ENCODE peak calls at places on chromosomes 13 and 19, in six cellular contexts. F is uterus, D is HCT116, N is right lobe of liver, U is stomach, M is body of pancreas. B is an unnamed sample.

GRCh38 chr13:110307697-110308376 is 753 bp downstream of the COL4A2 start:
- DNase-seq in M (no peak), U (no peak), D (no peak), F (no peak), N (no peak), B (no peak)

GRCh38 chr19:35254341-35255297 is 5.8 kb downstream of the LSR start:
- DNase-seq in N (no peak), F (no peak), D (no peak), U (no peak), M (no peak), B (no peak)

GRCh38 chr19:29807178-29807577 is 4.6 kb upstream of the CCNE1 start:
- DNase-seq in M (no peak), D (no peak), U (no peak), N (no peak), F (no peak), B (no peak)

GRCh38 chr13:25971499-25972145 is 80.2 kb downstream of the SHISA2 start:
- DNase-seq in N (no peak), F (no peak), M (no peak), U (no peak), D (no peak), B (no peak)

GRCh38 chr19:34066007-34066656 is 106.2 kb upstream of the LSM14A start:
- DNase-seq in N (no peak), M (no peak), D (no peak), F (no peak), U (no peak), B (no peak)

GRCh38 chr13:20566424-20566916 is 487 bp upstream of the IFT88 start:
- DNase-seq in D (peak; percentile 48), F (no peak), N (no peak), M (peak; percentile 48), U (no peak), B (peak; percentile 87)

GRCh38 chr13:23790591-23791170 is 98.5 kb downstream of the MIPEP start:
- DNase-seq in M (no peak), F (no peak), D (no peak), N (no peak), U (no peak), B (no peak)

GRCh38 chr19:51439021-51439465 is 19.2 kb downstream of the SIGLEC8 start:
- DNase-seq in M (no peak), U (no peak), F (no peak), D (no peak), N (no peak), B (peak; percentile 33)

GRCh38 chr13:106318941-106319411 is 216.5 kb downstream of the EFNB2 start:
- DNase-seq in F (peak; percentile 36), U (no peak), N (no peak), D (peak; percentile 62), M (no peak), B (no peak)

GRCh38 chr13:113364933-113365371 is 1.0 kb upstream of the GRTP1 start:
- DNase-seq in N (no peak), F (peak; percentile 58), M (no peak), U (no peak), D (no peak), B (no peak)

GRCh38 chr19:34428549-34429285 is 536 bp downstream of the UBA2 start:
- DNase-seq in F (peak; percentile 17), U (peak; percentile 31), M (no peak), N (peak; percentile 57), D (no peak), B (peak; percentile 70)

GRCh38 chr13:51298812-51299211 is 40.7 kb upstream of the SERPINE3 start:
- DNase-seq in N (no peak), U (no peak), M (no peak), D (no peak), F (no peak), B (no peak)

GRCh38 chr13:110329798-110330461 is 22.8 kb downstream of the COL4A2 start:
- DNase-seq in U (no peak), F (no peak), N (no peak), M (no peak), D (no peak), B (no peak)

GRCh38 chr13:48783181-48783630 is 129.5 kb downstream of the CYSLTR2 start:
- DNase-seq in N (peak; percentile 84), D (no peak), F (no peak), U (peak; percentile 70), M (peak; percentile 54), B (peak; percentile 20)

GRCh38 chr19:51158474-51159129 is 16.5 kb downstream of the SIGLEC7 start:
- DNase-seq in F (no peak), U (peak; percentile 55), M (peak; percentile 34), D (peak; percentile 36), N (no peak), B (no peak)

GRCh38 chr13:102191951-102192461 is 209.8 kb downstream of the FGF14 start:
- DNase-seq in U (no peak), F (no peak), D (no peak), M (no peak), N (peak; percentile 73), B (no peak)

GRCh38 chr13:30355839-30356238 is 48.5 kb upstream of the KATNAL1 start:
- DNase-seq in M (no peak), D (no peak), F (no peak), N (no peak), U (no peak), B (no peak)

GRCh38 chr13:97588993-97589392 is 155.0 kb downstream of the RAP2A start:
- DNase-seq in F (no peak), D (no peak), M (no peak), U (no peak), N (no peak), B (no peak)

GRCh38 chr13:112718318-112718717 is 28.5 kb downstream of the ATP11A start:
- DNase-seq in U (no peak), F (no peak), M (no peak), D (no peak), N (no peak), B (no peak)

GRCh38 chr19:44576843-44577565 is 36.4 kb upstream of the IGSF23 start:
- DNase-seq in U (peak; percentile 56), N (no peak), M (peak; percentile 67), D (peak; percentile 39), F (no peak), B (peak; percentile 69)

GRCh38 chr13:28046981-28047380 is 53.4 kb downstream of the FLT3 start:
- DNase-seq in D (no peak), U (no peak), N (no peak), M (no peak), F (no peak), B (no peak)

GRCh38 chr13:51858433-51859247 is 3.1 kb upstream of the CCDC70 start:
- DNase-seq in F (no peak), U (no peak), D (no peak), N (no peak), M (no peak), B (no peak)

GRCh38 chr19:38551450-38551813 is 66.3 kb downstream of the MAP4K1 start:
- DNase-seq in U (no peak), F (no peak), N (no peak), D (no peak), M (no peak), B (no peak)

GRCh38 chr19:41479757-41480191 is 36.8 kb downstream of the ERICH4 start:
- DNase-seq in U (no peak), D (no peak), M (peak; percentile 76), F (no peak), N (no peak), B (no peak)

GRCh38 chr13:60134376-60134775 is 29.4 kb downstream of the DIAPH3 start:
- DNase-seq in F (no peak), N (no peak), M (no peak), D (no peak), U (no peak), B (no peak)

GRCh38 chr19:43644181-43644580 is 4.5 kb upstream of the CADM4 start:
- DNase-seq in F (no peak), N (no peak), M (no peak), D (no peak), U (no peak), B (no peak)

GRCh38 chr19:38922482-38922881 is 8.1 kb downstream of the SARS2 start:
- DNase-seq in D (no peak), U (no peak), N (no peak), M (no peak), F (no peak), B (no peak)

GRCh38 chr19:8489591-8490394 is 12.6 kb downstream of the PRAM1 start:
- DNase-seq in U (no peak), D (no peak), N (peak; percentile 42), F (no peak), M (no peak), B (no peak)
- TF ChIP-seq POLR2A in U (no peak), D (no peak), N (no peak), F (no peak), M (no peak), B (no peak)

GRCh38 chr19:46724468-46724867 is 7.6 kb upstream of the PRKD2 start:
- DNase-seq in U (no peak), F (no peak), M (no peak), N (peak; percentile 53), D (no peak), B (no peak)
- H3K4me1 ChIP-seq in U (peaks cover 18% of the 10 kb centered on the region), F (no peaks in the 10 kb centered on the region), M (no peaks in the 10 kb centered on the region), N (no peaks in the 10 kb centered on the region), D (no peaks in the 10 kb centered on the region), B (peaks cover 6% of the 10 kb centered on the region)

DNA sequence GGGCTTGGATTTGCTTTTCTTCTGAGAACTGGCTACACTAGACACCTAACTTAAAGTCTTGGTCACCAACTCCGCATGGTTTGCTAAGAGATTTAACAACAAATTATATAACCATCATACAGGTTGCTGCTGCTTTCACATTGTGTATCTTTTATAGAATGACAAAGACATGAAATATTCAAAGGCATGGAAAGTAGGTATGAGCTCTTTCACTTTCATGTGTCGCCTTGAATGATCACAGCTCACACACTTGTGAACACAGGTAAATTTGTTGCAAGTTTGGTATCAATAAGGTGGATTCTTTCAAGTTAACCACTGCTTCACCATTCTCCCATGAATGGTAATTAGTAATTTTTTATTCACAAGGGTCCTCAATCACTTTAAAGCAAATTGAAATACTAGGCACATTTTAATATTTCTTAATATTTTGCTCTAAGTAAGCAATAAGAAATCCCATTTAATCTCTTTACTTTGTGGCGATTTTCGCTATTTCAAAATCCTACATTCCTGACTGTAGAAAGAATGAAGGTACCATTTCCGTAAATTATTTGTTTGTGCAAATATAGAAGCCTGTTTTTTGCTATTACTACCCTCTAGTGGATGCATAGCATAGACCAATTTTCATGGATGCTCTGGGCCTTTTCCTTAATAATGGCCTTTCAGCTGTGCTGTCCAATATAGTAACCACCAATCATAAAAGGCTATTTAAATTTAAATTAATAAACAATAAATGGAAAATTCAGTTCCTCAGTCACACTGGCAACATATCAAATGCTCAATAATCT is 45.5 kb upstream of the FREM2 start:
- DNase-seq in U (no peak), F (no peak), N (no peak), M (no peak), D (no peak), B (no peak)
- TF ChIP-seq CTCF in U (no peak), F (no peak), N (peak; percentile 22), M (peak; percentile 58), D (no peak), B (no peak)

DNA sequence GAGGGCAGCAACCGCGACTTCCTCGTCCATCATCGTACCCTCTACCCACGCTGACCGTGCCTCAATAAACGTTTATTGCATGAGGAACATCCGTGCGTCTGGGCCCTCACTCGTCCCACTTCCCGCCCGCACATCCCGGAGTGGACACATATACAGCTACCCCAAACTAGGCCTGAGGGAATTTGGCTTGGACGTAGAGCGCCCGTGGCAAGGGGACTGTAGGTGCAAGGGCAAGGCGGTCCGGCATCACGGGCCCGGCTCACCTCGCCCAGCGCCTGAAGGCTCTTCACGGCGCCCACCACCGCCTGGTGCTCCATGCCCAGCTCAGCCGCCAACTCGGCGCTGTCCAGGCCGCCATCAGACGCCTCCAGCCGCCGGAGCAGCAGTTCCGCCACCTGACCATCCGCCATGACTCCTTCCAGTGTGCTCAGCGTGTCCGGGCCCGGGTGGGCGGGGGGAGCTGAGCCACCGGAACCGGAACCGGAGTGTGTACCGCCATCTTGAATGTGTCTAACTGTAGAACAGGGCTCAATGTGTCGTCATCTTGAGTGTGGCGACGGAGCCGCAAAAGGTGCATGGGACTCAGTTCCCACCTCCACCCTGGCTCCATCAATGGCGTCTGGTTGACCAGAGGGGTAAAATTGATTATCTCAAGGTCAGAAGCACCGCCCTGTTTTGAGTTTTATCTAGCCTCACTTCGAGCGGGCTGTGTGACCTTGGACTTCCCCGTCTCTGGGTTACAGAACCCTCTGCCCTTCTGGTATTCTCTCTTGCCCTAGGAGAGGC is at the start of gene FARSA:
- DNase-seq in D (peak; percentile 83), M (peak; percentile 93), F (peak; percentile 92), N (peak; percentile 94), U (peak; percentile 93), B (peak; percentile 92)
- TF ChIP-seq POLR2A in D (peak; percentile 84), M (peak; percentile 81), F (no peak), N (peak; percentile 43), U (no peak), B (peak; percentile 69)